ENCODE peak calls at places on chromosomes 4 and X, in seven cellular contexts. L is A549, G is GM23338, R is Panc1, X is HCT116, V is HL-60, B is K562. H is an unnamed sample.

GRCh38 chr4:8510611-8511285 is 69.4 kb upstream of the GPR78 start:
- DNase-seq in L (no peak), G (no peak), R (no peak), X (no peak), V (no peak), B (no peak), H (no peak)

GRCh38 chr4:134999169-134999568 is 797.6 kb upstream of the PABPC4L start:
- DNase-seq in L (no peak), G (no peak), R (no peak), X (no peak), V (no peak), B (no peak), H (no peak)

GRCh38 chrX:39819921-39820849 is 277.6 kb downstream of the BCOR start:
- DNase-seq in L (no peak), G (peak), R (no peak), X (no peak), V (no peak), B (no peak), H (peak)

GRCh38 chr4:152719856-152720556 is 40.2 kb upstream of the TMEM154 start:
- DNase-seq in L (no peak), G (no peak), R (no peak), X (no peak), V (no peak), B (no peak), H (no peak)

GRCh38 chrX:105567046-105567445 is 255.3 kb upstream of the NRK start:
- DNase-seq in L (no peak), G (no peak), R (no peak), X (no peak), V (no peak), B (no peak), H (no peak)

GRCh38 chrX:119647552-119648420 is 41.6 kb upstream of the NKRF start:
- DNase-seq in L (no peak), G (no peak), R (no peak), X (no peak), V (no peak), B (no peak), H (no peak)

GRCh38 chrX:43703211-43703791 is 47.2 kb downstream of the MAOA start:
- DNase-seq in L (no peak), G (no peak), R (no peak), X (no peak), V (no peak), B (no peak), H (no peak)

GRCh38 chrX:45422216-45422925 is 221.7 kb upstream of the DIPK2B start:
- DNase-seq in L (no peak), G (no peak), R (no peak), X (no peak), V (no peak), B (no peak), H (no peak)

GRCh38 chr4:10082047-10082446 is 34.6 kb downstream of the WDR1 start:
- DNase-seq in L (no peak), G (no peak), R (no peak), X (no peak), V (no peak), B (no peak), H (peak)

GRCh38 chr4:168585168-168586091 is 88.6 kb downstream of the PALLD start:
- DNase-seq in L (peak), G (peak), R (no peak), X (peak), V (peak), B (peak), H (peak)

GRCh38 chrX:118459494-118459893 is 36.1 kb upstream of the DOCK11 start:
- DNase-seq in L (peak), G (peak), R (peak), X (no peak), V (peak), B (peak), H (peak)

GRCh38 chr4:53620956-53621355 is 29.7 kb upstream of the LNX1 start:
- DNase-seq in L (no peak), G (peak), R (no peak), X (no peak), V (no peak), B (no peak), H (no peak)

GRCh38 chrX:38796926-38797325 is 4.3 kb upstream of the MID1IP1 start:
- DNase-seq in L (no peak), G (no peak), R (no peak), X (no peak), V (no peak), B (no peak), H (no peak)

GRCh38 chrX:15418041-15418706 is 34.0 kb upstream of the VEGFD start:
- DNase-seq in L (no peak), G (no peak), R (no peak), X (no peak), V (no peak), B (no peak), H (no peak)

DNA sequence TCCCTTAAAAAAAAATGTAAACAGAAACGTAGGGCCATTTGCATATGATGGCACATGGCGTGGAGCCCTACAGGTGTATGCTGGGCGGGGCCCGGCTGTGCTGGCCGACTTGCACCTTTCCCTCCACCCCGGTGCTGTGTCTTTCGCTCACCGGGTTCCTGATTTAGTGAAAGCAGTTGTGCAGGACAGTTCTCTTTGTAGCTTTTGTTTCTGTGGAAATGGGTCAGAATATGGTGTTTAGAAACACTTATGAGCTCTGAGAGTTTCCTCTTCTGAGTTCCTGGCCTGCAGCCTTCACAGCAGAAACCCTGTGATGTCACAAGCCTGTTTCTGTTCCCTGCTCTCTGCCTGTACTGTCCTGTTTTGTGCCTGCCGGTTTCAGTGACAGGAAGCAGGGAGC is 22.5 kb upstream of the MSANTD1 start:
- DNase-seq in L (no peak), G (no peak), R (no peak), X (no peak), V (peak), B (no peak), H (no peak)
- TF ChIP-seq REST in L (no peak), G (no peak), R (no peak), X (no peak), V (no peak), B (no peak), H (no peak)

GRCh38 chrX:114615765-114616164 is 31.9 kb downstream of the HTR2C start:
- DNase-seq in L (no peak), G (no peak), R (no peak), X (no peak), V (no peak), B (no peak), H (no peak)

GRCh38 chrX:114611018-114611619 is 27.2 kb downstream of the HTR2C start:
- DNase-seq in L (peak), G (peak), R (peak), X (peak), V (peak), B (peak), H (peak)
- TF ChIP-seq REST in L (no peak), G (no peak), R (no peak), X (no peak), V (no peak), B (no peak), H (no peak)

GRCh38 chrX:41031256-41031967 is 53.8 kb upstream of the USP9X start:
- DNase-seq in L (no peak), G (no peak), R (no peak), X (no peak), V (no peak), B (no peak), H (no peak)
- TF ChIP-seq REST in L (no peak), G (no peak), R (no peak), X (no peak), V (no peak), B (no peak), H (no peak)

DNA sequence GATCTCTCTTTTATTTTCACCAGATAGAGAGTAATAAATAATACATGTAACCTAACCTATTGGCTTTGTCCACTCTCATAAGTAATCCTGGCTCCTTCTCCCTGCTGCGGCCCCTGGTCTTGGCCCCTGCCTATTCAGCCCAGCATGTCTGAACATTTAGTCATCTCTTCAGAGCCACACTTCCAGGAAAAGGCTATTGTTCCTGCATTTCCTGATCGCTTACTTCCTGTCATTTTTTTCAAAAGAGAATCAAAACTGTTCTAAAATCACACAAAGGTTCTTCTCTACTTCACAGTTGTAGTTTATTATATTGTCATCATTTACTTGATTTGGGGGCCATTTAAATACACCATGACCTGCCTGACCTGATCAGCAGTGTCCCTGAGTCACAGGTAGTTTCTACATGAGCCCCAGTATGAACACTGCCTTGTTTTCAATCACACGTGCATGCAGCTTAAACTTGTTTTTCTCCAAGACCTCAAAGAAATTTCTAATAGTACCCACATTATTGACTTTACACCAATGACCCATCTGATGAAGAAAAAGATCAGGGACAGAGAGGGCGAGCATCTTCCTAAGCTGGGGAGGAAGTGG is 47.4 kb upstream of the KDR start:
- DNase-seq in L (no peak), G (no peak), R (no peak), X (no peak), V (no peak), B (no peak), H (no peak)
- TF ChIP-seq REST in L (no peak), G (no peak), R (no peak), X (no peak), V (no peak), B (no peak), H (no peak)

DNA sequence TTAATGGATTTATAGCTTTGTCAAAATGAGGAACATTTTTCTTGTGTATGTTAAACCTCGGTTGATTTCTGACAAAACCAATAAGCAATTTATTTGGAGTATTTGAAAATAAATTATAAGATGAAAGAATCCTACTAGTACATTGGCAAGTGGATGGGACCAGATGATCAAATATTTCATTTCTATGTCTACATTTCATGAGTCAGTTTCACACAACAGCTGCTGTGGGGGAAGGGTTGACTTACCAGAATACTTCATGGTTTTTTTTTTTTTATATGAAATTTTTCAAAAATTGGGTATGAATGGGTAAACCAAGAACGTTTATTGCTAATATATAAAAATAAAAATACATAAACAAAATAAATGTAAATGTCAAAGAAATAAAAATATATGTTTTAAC is 39.4 kb downstream of the RAPGEF2 start:
- DNase-seq in L (no peak), G (no peak), R (no peak), X (no peak), V (no peak), B (peak), H (no peak)
- TF ChIP-seq REST in L (no peak), G (no peak), R (no peak), X (no peak), V (no peak), B (no peak), H (no peak)

GRCh38 chrX:418927-419729 is 32.4 kb upstream of the PPP2R3B start:
- DNase-seq in L (no peak), G (no peak), R (no peak), X (no peak), V (no peak), B (no peak), H (no peak)
- TF ChIP-seq REST in L (no peak), G (no peak), R (no peak), X (no peak), V (no peak), B (no peak), H (no peak)

DNA sequence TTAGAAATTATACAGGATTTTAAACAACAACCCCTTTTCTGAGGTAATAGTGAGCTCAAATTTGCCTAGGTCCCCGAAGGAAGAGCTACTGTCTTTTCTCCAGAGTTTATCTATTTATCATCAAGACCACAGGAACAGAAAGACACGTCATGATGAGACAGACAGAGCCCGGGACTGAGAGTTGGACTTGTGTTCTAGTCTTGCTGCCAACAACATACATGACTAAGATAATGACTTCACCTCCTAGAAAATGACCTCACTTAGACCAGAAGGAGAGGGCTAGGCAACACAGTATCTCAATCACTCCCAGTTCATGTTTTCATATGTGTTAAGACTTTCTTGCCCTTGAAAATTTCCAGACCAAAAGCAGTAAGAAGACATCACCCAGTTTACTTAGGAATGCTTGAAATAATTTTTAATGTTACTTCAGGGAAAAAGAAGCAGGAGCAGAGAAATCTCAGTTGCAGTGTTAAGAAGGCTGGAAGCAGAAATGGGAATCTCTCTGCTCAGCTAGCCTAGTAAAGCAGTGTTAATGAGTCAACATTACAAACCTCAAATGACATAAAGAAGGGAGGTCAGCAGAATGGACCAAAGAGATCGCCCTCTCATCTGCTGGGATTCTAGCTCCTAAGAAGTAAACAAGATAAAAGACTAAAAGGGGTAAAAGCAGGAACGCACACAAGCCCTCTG is 24.9 kb downstream of the PDGFC start:
- DNase-seq in L (peak), G (no peak), R (peak), X (peak), V (no peak), B (no peak), H (no peak)
- TF ChIP-seq REST in L (no peak), G (no peak), R (no peak), X (no peak), V (no peak), B (no peak), H (peak)

DNA sequence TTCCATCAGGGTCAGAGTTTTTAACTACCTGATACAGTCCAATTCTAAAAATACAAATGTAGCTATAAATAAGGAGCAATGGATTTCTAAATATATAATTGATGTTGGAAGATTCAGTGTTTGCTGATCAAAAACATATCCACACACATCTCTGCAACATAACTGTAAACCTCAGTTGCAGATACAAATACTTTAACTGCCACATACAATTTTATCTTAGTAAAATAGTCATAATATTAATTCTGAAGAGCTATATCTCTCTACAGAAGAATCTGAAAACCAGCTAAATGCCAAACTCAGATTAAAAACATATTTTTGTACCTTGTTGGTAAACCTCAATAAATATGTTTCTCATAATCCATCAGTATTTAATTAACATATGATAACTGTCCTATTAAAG is 674.3 kb upstream of the INTU start:
- DNase-seq in L (no peak), G (no peak), R (no peak), X (no peak), V (no peak), B (no peak), H (no peak)
- TF ChIP-seq REST in L (no peak), G (no peak), R (no peak), X (no peak), V (no peak), B (no peak), H (no peak)

H was measured in SK-N-SH.